ENCODE peak calls at places on chromosomes 1 and 21, in ten cellular contexts. R, C, A, W, F, Q, N, Y, K and H are unnamed samples.

GRCh38 chr21:37006521-37007291 is at the start of gene RIPPLY3:
- DNase-seq in N (no peak), W (peak), C (no peak), R (no peak), A (peak), Q (no peak), Y (peak), K (peak), F (no peak), H (no peak)

GRCh38 chr21:38319781-38320180 is 63.0 kb downstream of the KCNJ15 start:
- DNase-seq in A (no peak), N (no peak), K (no peak), R (no peak), C (no peak), Y (no peak), Q (no peak), F (no peak), W (peak), H (no peak)

GRCh38 chr1:24411963-24412362 is 1.6 kb downstream of the STPG1 start:
- DNase-seq in Q (peak), C (no peak), Y (no peak), A (no peak), F (no peak), N (no peak), W (peak), R (no peak), K (no peak), H (no peak)

GRCh38 chr1:168234846-168235547 is 9.2 kb downstream of the SFT2D2 start:
- DNase-seq in K (no peak), Y (peak), A (peak), N (no peak), Q (peak), W (peak), C (no peak), R (peak), F (no peak), H (no peak)

GRCh38 chr1:21550097-21550496 is 40.9 kb downstream of the ALPL start:
- DNase-seq in Y (no peak), C (no peak), R (no peak), Q (no peak), K (no peak), W (peak), N (no peak), A (no peak), F (no peak), H (no peak)

GRCh38 chr21:37767984-37768383 is 148.3 kb downstream of the KCNJ6 start:
- DNase-seq in K (no peak), A (no peak), R (no peak), F (no peak), Q (peak), N (no peak), Y (no peak), C (no peak), W (peak), H (no peak)

GRCh38 chr1:224162768-224163167 is 20.3 kb upstream of the DEGS1 start:
- DNase-seq in K (no peak), A (no peak), R (no peak), Q (no peak), W (no peak), N (no peak), Y (no peak), F (no peak), C (no peak), H (no peak)

GRCh38 chr1:71770121-71770520 is 512.2 kb downstream of the NEGR1 start:
- DNase-seq in N (peak), A (no peak), K (no peak), Y (no peak), Q (peak), F (no peak), R (no peak), W (peak), C (no peak), H (no peak)

GRCh38 chr21:37797403-37797802 is 118.9 kb downstream of the KCNJ6 start:
- DNase-seq in Y (no peak), K (no peak), R (no peak), C (no peak), F (no peak), Q (no peak), A (no peak), W (no peak), N (no peak), H (no peak)

GRCh38 chr1:209414803-209415329 is 168.6 kb upstream of the CAMK1G start:
- DNase-seq in W (no peak), A (no peak), K (no peak), N (no peak), R (no peak), F (no peak), C (no peak), Y (peak), Q (no peak), H (no peak)

GRCh38 chr1:158117854-158118691 is 62.6 kb upstream of the CD1D start:
- DNase-seq in Q (peak), C (peak), Y (peak), N (no peak), R (peak), W (no peak), F (no peak), K (peak), A (no peak), H (peak)

GRCh38 chr1:58608297-58608696 is 31.2 kb upstream of the TACSTD2 start:
- DNase-seq in C (no peak), Q (no peak), K (no peak), W (peak), A (no peak), F (no peak), Y (no peak), R (no peak), N (no peak), H (no peak)

GRCh38 chr1:157249326-157249725 is 111.1 kb upstream of the ETV3 start:
- DNase-seq in F (no peak), K (no peak), A (no peak), R (peak), W (no peak), N (no peak), Q (no peak), Y (no peak), C (no peak), H (no peak)

GRCh38 chr1:19437911-19438310 is 47.4 kb downstream of the CAPZB start:
- DNase-seq in C (no peak), Y (no peak), W (no peak), Q (no peak), K (no peak), R (no peak), A (no peak), F (peak), N (no peak), H (peak)

GRCh38 chr1:158022554-158023278 is 29.3 kb downstream of the KIRREL1 start:
- DNase-seq in F (no peak), K (no peak), Q (no peak), R (no peak), W (no peak), Y (no peak), C (no peak), N (no peak), A (no peak), H (no peak)

GRCh38 chr1:202624781-202625108 is 85.5 kb downstream of the SYT2 start:
- DNase-seq in Q (no peak), Y (no peak), W (peak), K (no peak), R (no peak), A (no peak), F (no peak), C (no peak), N (no peak), H (no peak)

GRCh38 chr1:47804127-47804526 is 193.1 kb downstream of the TRABD2B start:
- DNase-seq in A (no peak), W (no peak), N (no peak), Y (no peak), F (no peak), K (no peak), C (no peak), R (no peak), Q (no peak), H (no peak)

GRCh38 chr1:58917436-58917835 is 133.6 kb upstream of the JUN start:
- DNase-seq in R (no peak), Q (no peak), A (no peak), N (no peak), F (no peak), Y (no peak), W (no peak), C (no peak), K (no peak), H (no peak)

GRCh38 chr1:215076312-215076711 is 6.2 kb upstream of the KCNK2 start:
- DNase-seq in F (no peak), A (no peak), Y (peak), W (peak), Q (peak), K (no peak), N (no peak), C (no peak), R (peak), H (no peak)

GRCh38 chr1:242784074-242784473 is 259.6 kb upstream of the PLD5 start:
- DNase-seq in W (no peak), R (peak), N (no peak), A (no peak), Y (no peak), K (no peak), C (no peak), Q (no peak), F (no peak), H (no peak)

GRCh38 chr1:229803601-229804217 is 177.7 kb downstream of the URB2 start:
- DNase-seq in Q (no peak), C (no peak), Y (peak), F (no peak), W (no peak), R (no peak), A (no peak), N (no peak), K (no peak), H (no peak)

GRCh38 chr1:108534748-108535147 is 25.2 kb upstream of the EEIG2 start:
- DNase-seq in C (no peak), Q (no peak), A (no peak), Y (no peak), F (no peak), K (no peak), R (no peak), W (no peak), N (no peak), H (no peak)

GRCh38 chr1:236391008-236391407 is 3.1 kb upstream of the EDARADD start:
- DNase-seq in Q (no peak), N (no peak), W (no peak), R (no peak), K (no peak), C (no peak), A (peak), Y (no peak), F (no peak), H (no peak)

GRCh38 chr1:12104417-12104816 is 41.3 kb downstream of the TNFRSF8 start:
- DNase-seq in C (no peak), Q (no peak), R (no peak), K (no peak), A (no peak), W (no peak), F (no peak), Y (no peak), N (no peak), H (no peak)

GRCh38 chr1:85464497-85465098 is 361 bp downstream of the DDAH1 start:
- DNase-seq in A (peak), Y (peak), F (peak), W (peak), N (no peak), Q (peak), K (peak), C (peak), R (peak), H (peak)

GRCh38 chr1:241536969-241537368 is 4.8 kb downstream of the KMO start:
- DNase-seq in C (no peak), N (no peak), Q (no peak), Y (no peak), A (no peak), F (no peak), W (no peak), K (no peak), R (no peak), H (no peak)

GRCh38 chr1:171715813-171716251 is 26.0 kb downstream of the VAMP4 start:
- DNase-seq in W (no peak), A (no peak), Y (no peak), R (peak), Q (no peak), N (no peak), C (peak), K (no peak), F (no peak), H (no peak)

GRCh38 chr1:182990413-182991144 is 32.6 kb upstream of the LAMC1 start:
- DNase-seq in C (no peak), F (no peak), K (no peak), Q (peak), N (peak), R (no peak), Y (no peak), A (no peak), W (peak), H (no peak)

GRCh38 chr1:2470290-2471158 is 5.6 kb upstream of the PLCH2 start:
- DNase-seq in Y (no peak), K (no peak), Q (no peak), A (no peak), W (no peak), F (no peak), C (peak), N (no peak), R (no peak), H (no peak)